ENCODE peak calls at places on chromosomes 3 and 15, in four cellular contexts. One of them, this sample, is unnamed.

GRCh38 chr3:64824281-64824980 is 136.6 kb upstream of the ADAMTS9 start:
- DNase-seq in Peyer's patch: no peak
- DNase-seq in right lobe of liver: no peak
- DNase-seq in body of pancreas: no peak
- DNase-seq in this sample: no peak

GRCh38 chr3:109927161-109927560 is 589.8 kb upstream of the DPPA4 start:
- DNase-seq in Peyer's patch: no peak
- DNase-seq in right lobe of liver: no peak
- DNase-seq in body of pancreas: no peak
- DNase-seq in this sample: no peak

GRCh38 chr3:98734737-98735136 is 28.4 kb upstream of the ST3GAL6 start:
- DNase-seq in Peyer's patch: no peak
- DNase-seq in right lobe of liver: no peak
- DNase-seq in body of pancreas: no peak
- DNase-seq in this sample: no peak

GRCh38 chr3:64462203-64463120 is 225.3 kb downstream of the ADAMTS9 start:
- DNase-seq in Peyer's patch: no peak
- DNase-seq in right lobe of liver: no peak
- DNase-seq in body of pancreas: no peak
- DNase-seq in this sample: no peak

GRCh38 chr3:46209053-46209452 is 940 bp upstream of the CCR1 start:
- DNase-seq in Peyer's patch: no peak
- DNase-seq in right lobe of liver: no peak
- DNase-seq in body of pancreas: no peak
- DNase-seq in this sample: no peak

GRCh38 chr3:196517919-196518318 is 2.8 kb upstream of the SMCO1 start:
- DNase-seq in Peyer's patch: no peak
- DNase-seq in right lobe of liver: no peak
- DNase-seq in body of pancreas: peak
- DNase-seq in this sample: peak

GRCh38 chr15:66833372-66833771 is 131.3 kb downstream of the SMAD6 start:
- DNase-seq in Peyer's patch: peak
- DNase-seq in right lobe of liver: no peak
- DNase-seq in body of pancreas: no peak
- DNase-seq in this sample: no peak

GRCh38 chr3:46660543-46661523 is 32.6 kb downstream of the ALS2CL start:
- DNase-seq in Peyer's patch: peak
- DNase-seq in right lobe of liver: peak
- DNase-seq in body of pancreas: no peak
- DNase-seq in this sample: peak

GRCh38 chr3:114867828-114868498 is 279.1 kb downstream of the ZBTB20 start:
- DNase-seq in Peyer's patch: no peak
- DNase-seq in right lobe of liver: no peak
- DNase-seq in body of pancreas: peak
- DNase-seq in this sample: no peak

GRCh38 chr15:91779960-91780359 is 73.5 kb upstream of the SLCO3A1 start:
- DNase-seq in Peyer's patch: no peak
- DNase-seq in right lobe of liver: no peak
- DNase-seq in body of pancreas: no peak
- DNase-seq in this sample: no peak

GRCh38 chr3:117272876-117273523 is 563.4 kb downstream of the TUSC7 start:
- DNase-seq in Peyer's patch: no peak
- DNase-seq in right lobe of liver: no peak
- DNase-seq in body of pancreas: no peak
- DNase-seq in this sample: no peak

GRCh38 chr15:89004726-89005030 is 83.6 kb upstream of the ABHD2 start:
- DNase-seq in Peyer's patch: no peak
- DNase-seq in right lobe of liver: no peak
- DNase-seq in body of pancreas: no peak
- DNase-seq in this sample: peak

GRCh38 chr15:99845009-99845408 is 111.8 kb upstream of the LYSMD4 start:
- DNase-seq in Peyer's patch: no peak
- DNase-seq in right lobe of liver: no peak
- DNase-seq in body of pancreas: no peak
- DNase-seq in this sample: no peak

GRCh38 chr15:33086500-33087141 is 107.9 kb downstream of the FMN1 start:
- DNase-seq in Peyer's patch: no peak
- DNase-seq in right lobe of liver: no peak
- DNase-seq in body of pancreas: no peak
- DNase-seq in this sample: no peak

GRCh38 chr3:59653405-59654119 is 603.7 kb upstream of the CFAP20DC start:
- DNase-seq in Peyer's patch: no peak
- DNase-seq in right lobe of liver: no peak
- DNase-seq in body of pancreas: no peak
- DNase-seq in this sample: no peak

GRCh38 chr3:130480736-130481135 is 36.2 kb upstream of the COL6A6 start:
- DNase-seq in Peyer's patch: no peak
- DNase-seq in right lobe of liver: no peak
- DNase-seq in body of pancreas: peak
- DNase-seq in this sample: no peak

GRCh38 chr15:60592386-60593339 is 113.7 kb upstream of the ICE2 start:
- DNase-seq in Peyer's patch: peak
- DNase-seq in right lobe of liver: peak
- DNase-seq in body of pancreas: peak
- DNase-seq in this sample: peak

GRCh38 chr3:125123455-125123854 is 67.7 kb upstream of the HEG1 start:
- DNase-seq in Peyer's patch: no peak
- DNase-seq in right lobe of liver: no peak
- DNase-seq in body of pancreas: no peak
- DNase-seq in this sample: no peak

GRCh38 chr15:89130194-89130593 is 41.9 kb downstream of the ABHD2 start:
- DNase-seq in Peyer's patch: no peak
- DNase-seq in right lobe of liver: no peak
- DNase-seq in body of pancreas: no peak
- DNase-seq in this sample: no peak

GRCh38 chr3:156098437-156099035 is 21.8 kb upstream of the KCNAB1 start:
- DNase-seq in Peyer's patch: no peak
- DNase-seq in right lobe of liver: no peak
- DNase-seq in body of pancreas: no peak
- DNase-seq in this sample: no peak

GRCh38 chr15:40511093-40511471 is 40.3 kb downstream of the CHST14 start:
- DNase-seq in Peyer's patch: peak
- DNase-seq in right lobe of liver: no peak
- DNase-seq in body of pancreas: peak
- DNase-seq in this sample: no peak

GRCh38 chr3:14374444-14374883 is 27.9 kb upstream of the SLC6A6 start:
- DNase-seq in Peyer's patch: no peak
- DNase-seq in right lobe of liver: no peak
- DNase-seq in body of pancreas: no peak
- DNase-seq in this sample: no peak

GRCh38 chr3:36750737-36751136 is 13.6 kb downstream of the DCLK3 start:
- DNase-seq in Peyer's patch: no peak
- DNase-seq in right lobe of liver: no peak
- DNase-seq in body of pancreas: no peak
- DNase-seq in this sample: no peak

GRCh38 chr3:29926391-29926790 is 645.5 kb downstream of the RBMS3 start:
- DNase-seq in Peyer's patch: no peak
- DNase-seq in right lobe of liver: no peak
- DNase-seq in body of pancreas: no peak
- DNase-seq in this sample: no peak

GRCh38 chr3:60758169-60758568 is 493.1 kb downstream of the FHIT start:
- DNase-seq in Peyer's patch: no peak
- DNase-seq in right lobe of liver: no peak
- DNase-seq in body of pancreas: no peak
- DNase-seq in this sample: no peak

GRCh38 chr3:107241217-107241616 is 136.0 kb upstream of the CCDC54 start:
- DNase-seq in Peyer's patch: peak
- DNase-seq in right lobe of liver: no peak
- DNase-seq in body of pancreas: peak
- DNase-seq in this sample: peak

GRCh38 chr3:148319960-148320359 is 377.7 kb upstream of the AGTR1 start:
- DNase-seq in Peyer's patch: no peak
- DNase-seq in right lobe of liver: no peak
- DNase-seq in body of pancreas: no peak
- DNase-seq in this sample: no peak

GRCh38 chr3:119582178-119582577 is 2.9 kb downstream of the ADPRH start:
- DNase-seq in Peyer's patch: no peak
- DNase-seq in right lobe of liver: no peak
- DNase-seq in body of pancreas: no peak
- DNase-seq in this sample: no peak

GRCh38 chr15:96514607-96515285 is 184.2 kb downstream of the NR2F2 start:
- DNase-seq in Peyer's patch: no peak
- DNase-seq in right lobe of liver: no peak
- DNase-seq in body of pancreas: no peak
- DNase-seq in this sample: no peak

DNA sequence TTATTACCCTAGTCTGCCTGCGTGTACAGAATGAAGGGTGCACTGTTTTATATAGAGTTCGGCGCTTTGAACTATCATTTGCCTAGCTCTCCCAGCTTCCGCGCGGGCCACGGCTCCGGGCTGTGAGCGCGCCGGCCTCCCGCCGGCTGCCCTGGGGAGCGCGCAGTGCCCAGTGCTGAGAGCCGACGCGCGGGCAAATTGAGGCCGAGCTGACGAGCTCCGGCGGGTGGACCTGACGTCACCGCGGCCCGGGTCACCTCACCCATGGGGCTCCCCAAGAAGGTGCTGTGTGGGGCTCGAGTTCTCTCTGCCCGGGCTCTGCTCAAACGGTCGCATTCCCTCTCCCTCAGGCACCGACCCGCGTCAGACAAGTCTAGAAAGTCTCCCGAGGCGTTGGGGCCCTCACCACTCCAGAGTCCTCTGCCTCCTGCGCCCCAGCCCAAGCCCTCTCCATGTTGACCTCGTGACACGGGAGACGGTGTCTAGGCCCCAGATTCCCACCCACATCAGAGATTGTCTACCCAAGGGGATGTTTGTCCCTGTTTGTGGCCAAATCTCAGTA is 7.7 kb downstream of the SOX2 start:
- DNase-seq in Peyer's patch: no peak
- DNase-seq in right lobe of liver: no peak
- DNase-seq in body of pancreas: no peak
- DNase-seq in this sample: no peak
- H3K4me3 ChIP-seq in Peyer's patch: no peak
- H3K4me3 ChIP-seq in right lobe of liver: no peak
- H3K4me3 ChIP-seq in body of pancreas: no peak
- H3K4me3 ChIP-seq in this sample: no peak

DNA sequence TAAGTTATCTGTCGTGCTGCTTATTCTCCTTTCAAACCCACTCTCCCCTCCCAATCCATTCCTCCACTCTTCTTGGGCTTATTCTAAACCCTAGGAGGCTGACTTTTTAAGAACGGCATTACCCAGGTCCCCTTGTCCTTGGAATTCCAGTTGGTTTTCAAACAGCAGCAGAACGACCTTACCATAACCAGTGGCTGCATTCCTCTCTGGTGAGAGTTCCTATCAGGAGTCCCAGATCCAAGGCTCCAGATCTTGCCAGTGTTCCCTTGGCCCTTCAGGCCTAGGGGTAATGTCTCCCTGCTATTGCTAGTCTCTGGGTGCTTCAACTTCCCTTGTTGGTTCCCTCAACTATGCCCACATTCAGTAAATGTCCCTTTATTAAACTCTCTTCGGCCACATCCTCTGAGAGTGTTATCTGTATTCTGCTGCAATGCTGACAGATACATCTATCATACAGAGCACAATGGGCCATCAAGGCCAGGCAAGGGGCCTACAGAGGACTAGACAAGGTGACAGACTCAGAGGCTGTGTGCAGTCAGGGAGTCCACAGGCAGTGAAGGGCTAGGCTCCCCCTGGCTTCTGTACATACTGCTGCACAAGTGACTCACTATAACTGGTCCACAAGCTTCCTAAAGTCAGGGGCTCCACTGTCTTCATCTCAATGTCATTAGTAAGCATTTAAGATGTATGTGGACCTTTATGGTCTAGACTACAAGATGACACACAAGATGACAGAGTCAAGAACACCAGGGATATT is 10.1 kb downstream of the LYSMD2 start:
- DNase-seq in Peyer's patch: no peak
- DNase-seq in right lobe of liver: no peak
- DNase-seq in body of pancreas: no peak
- DNase-seq in this sample: no peak
- TF ChIP-seq CTCF in Peyer's patch: no peak
- TF ChIP-seq CTCF in right lobe of liver: no peak
- TF ChIP-seq CTCF in body of pancreas: no peak
- TF ChIP-seq CTCF in this sample: no peak

GRCh38 chr3:158644345-158644908 is at the start of gene GFM1:
- DNase-seq in Peyer's patch: peak
- DNase-seq in right lobe of liver: peak
- DNase-seq in body of pancreas: peak
- DNase-seq in this sample: peak
- TF ChIP-seq POLR2A in Peyer's patch: peak
- TF ChIP-seq POLR2A in right lobe of liver: peak
- TF ChIP-seq POLR2A in body of pancreas: peak
- TF ChIP-seq POLR2A in this sample: no peak

GRCh38 chr3:50583897-50584296 is 14.6 kb downstream of the HEMK1 start:
- DNase-seq in Peyer's patch: no peak
- DNase-seq in right lobe of liver: peak
- DNase-seq in body of pancreas: peak
- DNase-seq in this sample: peak
- H3K4me3 ChIP-seq in Peyer's patch: no peak
- H3K4me3 ChIP-seq in right lobe of liver: no peak
- H3K4me3 ChIP-seq in body of pancreas: no peak
- H3K4me3 ChIP-seq in this sample: no peak

GRCh38 chr3:56452085-56452484 is 16.2 kb downstream of the ERC2 start:
- DNase-seq in Peyer's patch: no peak
- DNase-seq in right lobe of liver: no peak
- DNase-seq in body of pancreas: no peak
- DNase-seq in this sample: no peak
- TF ChIP-seq CTCF in Peyer's patch: no peak
- TF ChIP-seq CTCF in right lobe of liver: no peak
- TF ChIP-seq CTCF in body of pancreas: no peak
- TF ChIP-seq CTCF in this sample: no peak

This sample was measured in lower leg skin.